ENCODE peak calls at places on chromosome 16, in eight cellular contexts. G, M, U, N, K, V, X and Q are unnamed samples.

GRCh38 chr16:73152731-73153130 is 104.8 kb upstream of the ZFHX3 start:
- DNase-seq in G (no peak), M (peak), U (no peak), N (no peak), K (no peak), V (no peak), X (no peak), Q (peak)

GRCh38 chr16:50585331-50585776 is 37.2 kb downstream of the NKD1 start:
- DNase-seq in G (no peak), M (peak), U (no peak), N (no peak), K (no peak), V (peak), X (no peak), Q (no peak)

GRCh38 chr16:86618431-86619262 is 40.3 kb downstream of the FOXL1 start:
- DNase-seq in G (no peak), M (no peak), U (no peak), N (no peak), K (no peak), V (no peak), X (no peak), Q (no peak)

GRCh38 chr16:2089676-2090480 is 42.1 kb downstream of the TSC2 start:
- DNase-seq in G (no peak), M (no peak), U (no peak), N (no peak), K (no peak), V (no peak), X (no peak), Q (no peak)

GRCh38 chr16:19745286-19746018 is 27.4 kb downstream of the IQCK start:
- DNase-seq in G (no peak), M (no peak), U (no peak), N (no peak), K (no peak), V (no peak), X (no peak), Q (peak)

GRCh38 chr16:55568151-55568693 is 1.7 kb downstream of the CAPNS2 start:
- DNase-seq in G (no peak), M (no peak), U (no peak), N (no peak), K (no peak), V (no peak), X (no peak), Q (no peak)

GRCh38 chr16:86324320-86324719 is 186.0 kb upstream of the FOXF1 start:
- DNase-seq in G (no peak), M (peak), U (no peak), N (no peak), K (no peak), V (no peak), X (no peak), Q (no peak)

GRCh38 chr16:67674851-67675578 is 8.4 kb downstream of the C16orf86 start:
- DNase-seq in G (no peak), M (no peak), U (no peak), N (no peak), K (no peak), V (no peak), X (no peak), Q (peak)

GRCh38 chr16:55515110-55515509 is 6.2 kb downstream of the LPCAT2 start:
- DNase-seq in G (no peak), M (no peak), U (no peak), N (no peak), K (no peak), V (no peak), X (no peak), Q (no peak)

GRCh38 chr16:8493885-8494487 is 96.3 kb downstream of the TMEM114 start:
- DNase-seq in G (no peak), M (no peak), U (no peak), N (no peak), K (no peak), V (no peak), X (no peak), Q (no peak)

GRCh38 chr16:56862776-56863175 is 2.2 kb upstream of the SLC12A3 start:
- DNase-seq in G (no peak), M (no peak), U (peak), N (no peak), K (no peak), V (no peak), X (no peak), Q (no peak)

GRCh38 chr16:21021316-21021715 is 120.7 kb downstream of the LYRM1 start:
- DNase-seq in G (no peak), M (no peak), U (no peak), N (no peak), K (no peak), V (no peak), X (no peak), Q (no peak)

GRCh38 chr16:919658-920631 is 50.8 kb downstream of the LMF1 start:
- DNase-seq in G (no peak), M (no peak), U (no peak), N (no peak), K (no peak), V (peak), X (no peak), Q (no peak)

GRCh38 chr16:1486551-1487390 is 2.0 kb downstream of the PTX4 start:
- DNase-seq in G (no peak), M (no peak), U (no peak), N (no peak), K (no peak), V (no peak), X (no peak), Q (no peak)

GRCh38 chr16:84995666-84996065 is 15.7 kb downstream of the ZDHHC7 start:
- DNase-seq in G (no peak), M (no peak), U (no peak), N (no peak), K (no peak), V (no peak), X (no peak), Q (no peak)

GRCh38 chr16:4293822-4294457 is 21.1 kb upstream of the TFAP4 start:
- DNase-seq in G (no peak), M (no peak), U (no peak), N (peak), K (peak), V (peak), X (no peak), Q (peak)

GRCh38 chr16:49543315-49543946 is 169.8 kb downstream of the C16orf78 start:
- DNase-seq in G (no peak), M (no peak), U (no peak), N (no peak), K (no peak), V (no peak), X (no peak), Q (no peak)